ENCODE peak calls at places on chromosomes 3 and 15, in eight cellular contexts. M, R, H, K, Z, Y, W and T are unnamed samples.

GRCh38 chr15:31472636-31473383 is 146.2 kb downstream of the KLF13 start:
- DNase-seq in Z (peak), M (no peak), Y (no peak), H (no peak), W (peak), K (no peak), R (peak), T (peak)

GRCh38 chr3:141345528-141345927 is 22.8 kb upstream of the ZBTB38 start:
- DNase-seq in R (no peak), K (no peak), Y (no peak), M (no peak), Z (no peak), W (no peak), H (no peak), T (no peak)

GRCh38 chr3:82085811-82086475 is 324.5 kb upstream of the GBE1 start:
- DNase-seq in Z (no peak), H (no peak), K (no peak), W (no peak), M (no peak), Y (no peak), R (no peak), T (peak)

GRCh38 chr3:134253475-134254231 is 3.0 kb upstream of the RYK start:
- DNase-seq in R (no peak), K (no peak), M (no peak), Y (no peak), H (no peak), W (no peak), Z (no peak), T (no peak)

GRCh38 chr15:29114277-29115092 is 155.1 kb downstream of the NSMCE3 start:
- DNase-seq in K (no peak), Y (no peak), H (no peak), W (no peak), M (no peak), R (no peak), Z (no peak), T (no peak)

GRCh38 chr15:93997071-93997658 is 234.2 kb upstream of the MCTP2 start:
- DNase-seq in M (no peak), Y (peak), H (peak), R (no peak), Z (peak), K (no peak), W (no peak), T (peak)

GRCh38 chr3:11724615-11725339 is 81.1 kb upstream of the VGLL4 start:
- DNase-seq in Y (no peak), W (no peak), M (no peak), R (no peak), H (no peak), Z (no peak), K (peak), T (no peak)

GRCh38 chr3:101690972-101691371 is 4.5 kb upstream of the RPL24 start:
- DNase-seq in Y (no peak), W (no peak), R (no peak), M (no peak), H (no peak), K (no peak), Z (no peak), T (no peak)

GRCh38 chr3:50562866-50563265 is 4.7 kb downstream of the C3orf18 start:
- DNase-seq in R (peak), Y (no peak), K (no peak), M (no peak), H (no peak), Z (peak), W (no peak), T (peak)

GRCh38 chr3:100777271-100777670 is 68.0 kb downstream of the TFG start:
- DNase-seq in K (no peak), R (peak), M (peak), Y (no peak), Z (peak), H (no peak), W (no peak), T (peak)

GRCh38 chr3:128429275-128429674 is 37.4 kb downstream of the DNAJB8 start:
- DNase-seq in W (no peak), Z (no peak), R (no peak), K (no peak), Y (no peak), M (no peak), H (no peak), T (no peak)

GRCh38 chr15:26722621-26723160 is 50.2 kb downstream of the GABRB3 start:
- DNase-seq in H (peak), W (no peak), R (no peak), Z (no peak), K (no peak), M (no peak), Y (no peak), T (no peak)

GRCh38 chr3:30098656-30099454 is 507.5 kb upstream of the TGFBR2 start:
- DNase-seq in H (no peak), W (no peak), Y (peak), M (no peak), K (peak), R (peak), Z (peak), T (peak)

GRCh38 chr3:106610362-106610997 is 741.7 kb upstream of the CBLB start:
- DNase-seq in R (peak), K (no peak), H (no peak), Z (peak), Y (no peak), W (no peak), M (no peak), T (no peak)

GRCh38 chr15:26355671-26356070 is 417.2 kb downstream of the GABRB3 start:
- DNase-seq in M (no peak), Y (no peak), W (no peak), H (no peak), R (no peak), K (no peak), Z (no peak), T (no peak)

GRCh38 chr3:190175490-190175889 is 54.8 kb upstream of the P3H2 start:
- DNase-seq in R (no peak), H (no peak), W (no peak), Y (peak), Z (no peak), M (no peak), K (no peak), T (no peak)

GRCh38 chr3:167396075-167396474 is 16.0 kb upstream of the ZBBX start:
- DNase-seq in M (no peak), H (no peak), Y (no peak), R (no peak), W (no peak), K (no peak), Z (no peak), T (no peak)

GRCh38 chr3:167394003-167394402 is 13.9 kb upstream of the ZBBX start:
- DNase-seq in M (no peak), H (no peak), W (no peak), Z (no peak), K (no peak), R (no peak), Y (no peak), T (no peak)
- TF ChIP-seq CTCF in M (no peak), H (no peak), W (no peak), Z (no peak), K (no peak), R (no peak), Y (peak), T (no peak)

DNA sequence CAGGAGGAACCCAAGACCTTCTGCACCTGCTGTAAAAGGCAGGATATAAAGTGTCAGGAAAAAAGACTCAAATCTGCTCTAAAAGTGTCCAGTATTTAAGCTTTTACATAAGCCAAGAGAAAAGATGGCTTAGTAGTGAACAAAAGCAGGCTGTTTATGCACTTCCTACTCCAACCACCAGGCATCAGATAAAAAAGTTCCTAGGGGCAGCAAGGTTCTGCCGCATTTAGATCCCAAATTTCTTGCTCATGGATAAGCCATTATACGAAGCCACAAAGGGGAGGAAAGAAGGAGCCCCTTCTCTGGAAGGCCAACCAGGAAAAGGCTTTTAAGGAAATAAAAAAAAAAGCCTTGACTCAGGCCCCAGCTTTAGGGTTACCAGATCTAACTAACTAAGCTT is 10.6 kb upstream of the SLC9C1 start:
- DNase-seq in Z (no peak), K (no peak), W (no peak), M (no peak), R (no peak), H (no peak), Y (no peak), T (peak)
- H3K4me3 ChIP-seq in Z (no peak), K (no peak), W (no peak), M (no peak), R (no peak), H (no peak), Y (no peak), T (no peak)

DNA sequence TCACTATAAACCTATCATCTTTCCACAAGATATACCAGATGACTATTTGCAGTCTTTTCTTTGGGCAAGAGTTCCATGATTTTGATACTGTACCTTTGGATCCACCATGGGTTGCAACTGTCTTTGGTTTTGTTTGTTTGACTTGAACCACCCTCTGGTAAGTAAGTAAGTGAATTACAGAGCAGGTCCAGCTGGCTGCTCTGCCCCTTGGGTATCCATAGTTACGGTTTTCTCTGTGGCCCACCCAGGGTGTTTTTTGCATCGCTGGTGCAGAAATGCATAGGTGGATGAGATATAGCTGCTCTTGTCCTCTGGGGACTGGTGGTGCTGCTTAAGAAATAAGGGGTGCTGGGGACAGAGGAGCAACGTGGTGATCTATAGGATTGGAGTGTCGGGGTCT is 33.8 kb downstream of the CHDH start:
- DNase-seq in R (no peak), Y (no peak), W (no peak), H (no peak), M (no peak), Z (no peak), K (no peak), T (no peak)
- TF ChIP-seq CTCF in R (no peak), Y (no peak), W (no peak), H (no peak), M (no peak), Z (no peak), K (no peak), T (no peak)

GRCh38 chr3:10627884-10628572 is 122.6 kb upstream of the ATP2B2 start:
- DNase-seq in W (no peak), R (no peak), M (no peak), Y (no peak), K (no peak), H (no peak), Z (no peak), T (no peak)
- H3K4me3 ChIP-seq in W (no peak), R (no peak), M (no peak), Y (no peak), K (no peak), H (no peak), Z (no peak), T (no peak)

DNA sequence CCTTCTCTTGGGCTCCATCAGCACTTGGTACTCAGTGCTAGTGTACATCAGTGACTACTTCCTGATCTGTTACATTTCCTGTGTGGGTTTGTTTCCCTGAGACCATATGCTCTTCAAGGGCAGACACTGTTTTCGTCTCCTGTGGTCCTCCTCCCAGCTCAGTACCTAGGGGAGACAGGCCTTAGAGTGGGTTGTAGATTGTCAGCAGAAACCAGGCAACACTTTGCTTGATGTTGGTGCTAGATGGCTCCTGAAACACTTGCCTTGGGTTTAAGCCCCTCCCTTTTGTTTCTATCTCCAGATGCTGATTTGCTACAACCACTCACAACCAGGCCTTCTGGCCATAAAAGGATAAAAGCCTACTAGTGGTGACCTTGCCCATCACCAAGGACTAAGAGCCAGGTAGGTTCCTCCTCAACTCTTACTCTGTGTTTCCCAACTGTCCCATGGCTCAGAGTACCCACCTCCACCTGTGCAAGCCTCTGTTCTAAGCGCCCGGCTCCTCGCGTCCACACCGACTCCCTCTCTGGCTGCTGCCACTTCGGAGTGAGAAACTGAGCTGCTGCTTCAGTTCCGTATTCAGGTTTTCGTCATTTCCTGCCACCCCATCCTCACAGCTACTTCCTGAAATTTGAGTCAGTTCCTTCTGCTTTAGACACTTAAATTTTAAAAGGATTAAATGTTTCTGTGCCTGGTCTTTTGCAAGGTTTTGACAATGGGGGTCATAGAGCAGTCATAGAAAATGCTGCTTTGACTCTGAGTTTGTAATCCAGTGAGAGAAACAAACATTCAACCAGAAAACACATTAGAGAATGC is at the start of gene HCLS1:
- DNase-seq in W (peak), Y (peak), Z (peak), M (no peak), K (peak), R (peak), H (no peak), T (peak)
- TF ChIP-seq CTCF in W (no peak), Y (no peak), Z (no peak), M (no peak), K (no peak), R (no peak), H (no peak), T (no peak)

DNA sequence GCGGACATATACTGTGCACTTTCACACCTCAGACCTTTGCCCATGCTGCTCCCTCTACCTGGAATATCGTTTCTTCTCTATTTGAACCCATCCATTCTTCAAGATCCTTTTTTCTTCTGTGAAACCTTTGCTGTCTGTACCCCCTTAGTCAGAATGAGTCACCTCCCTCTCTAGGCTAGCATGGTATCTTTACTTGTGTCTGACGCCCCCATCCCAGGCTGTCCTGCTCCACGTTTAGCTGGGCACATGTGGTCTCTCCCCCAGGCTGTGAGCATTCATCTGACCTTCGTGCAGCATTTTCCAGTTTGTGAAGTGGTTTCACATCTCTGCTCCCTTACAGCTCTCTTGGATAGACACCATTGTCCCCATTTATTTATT is 14.3 kb upstream of the TLE3 start:
- DNase-seq in M (no peak), Z (peak), Y (no peak), R (no peak), K (no peak), H (no peak), W (no peak), T (no peak)
- H3K4me3 ChIP-seq in M (no peak), Z (peak), Y (peak), R (no peak), K (no peak), H (no peak), W (no peak), T (no peak)

DNA sequence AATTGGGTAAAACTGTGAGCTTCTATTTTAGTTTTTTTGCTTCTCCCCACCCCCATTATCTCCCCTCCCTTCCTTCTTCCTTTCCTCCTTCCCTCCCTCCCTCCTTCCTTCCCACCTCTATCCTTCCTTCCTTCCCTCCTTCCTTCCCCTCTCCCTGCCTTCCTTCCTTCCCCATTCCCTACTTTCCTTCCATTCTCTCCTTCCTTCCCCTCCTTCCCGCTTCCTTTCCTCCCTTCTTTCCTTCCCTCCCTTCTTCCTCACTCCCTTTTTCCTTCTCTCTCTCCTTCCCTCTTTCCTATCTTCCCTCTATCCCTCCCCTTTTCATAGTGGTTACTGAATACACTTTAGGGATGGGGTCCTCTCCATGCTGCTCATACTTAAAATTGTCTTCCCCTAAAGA is 40.4 kb upstream of the C3orf22 start:
- DNase-seq in H (no peak), W (no peak), Y (no peak), M (no peak), Z (no peak), K (no peak), R (no peak), T (no peak)
- TF ChIP-seq CTCF in H (no peak), W (no peak), Y (no peak), M (no peak), Z (no peak), K (no peak), R (no peak), T (no peak)